ENCODE peak calls at places on chromosomes 5 and 9, in ten cellular contexts. N, L, P, B, C, K, T, G, Z and D are unnamed samples.

GRCh38 chr5:117743337-117743736 is 1168.7 kb upstream of the SEMA6A start:
- DNase-seq in N (no peak), L (no peak), P (no peak), B (no peak), C (no peak), K (no peak), T (no peak), G (no peak), Z (no peak), D (no peak)

GRCh38 chr9:105023788-105024187 is 95.8 kb upstream of the ABCA1 start:
- DNase-seq in N (no peak), L (no peak), P (no peak), B (no peak), C (no peak), K (no peak), T (no peak), G (no peak), Z (no peak), D (no peak)

GRCh38 chr9:19493174-19493811 is 84.5 kb downstream of the ACER2 start:
- DNase-seq in N (peak; percentile 86), L (peak; percentile 37), P (peak; percentile 62), B (peak; percentile 3), C (peak; percentile 44), K (peak; percentile 2), T (peak; percentile 75), G (peak; percentile 24), Z (no peak), D (no peak)

GRCh38 chr9:18543406-18543965 is 69.5 kb downstream of the ADAMTSL1 start:
- DNase-seq in N (no peak), L (no peak), P (no peak), B (no peak), C (peak; percentile 80), K (no peak), T (peak; percentile 94), G (no peak), Z (peak; percentile 39), D (no peak)

GRCh38 chr5:116521173-116521872 is 53.3 kb downstream of the SEMA6A start:
- DNase-seq in N (peak; percentile 58), L (no peak), P (no peak), B (no peak), C (no peak), K (no peak), T (no peak), G (no peak), Z (no peak), D (no peak)

GRCh38 chr9:88870627-88871026 is 120.6 kb upstream of the S1PR3 start:
- DNase-seq in N (no peak), L (no peak), P (no peak), B (no peak), C (no peak), K (no peak), T (no peak), G (no peak), Z (no peak), D (no peak)

GRCh38 chr9:107547772-107548297 is 58.3 kb upstream of the KLF4 start:
- DNase-seq in N (no peak), L (no peak), P (no peak), B (no peak), C (no peak), K (no peak), T (no peak), G (no peak), Z (no peak), D (no peak)

GRCh38 chr9:135939351-135940265 is 21.6 kb downstream of the UBAC1 start:
- DNase-seq in N (peak; percentile 13), L (no peak), P (no peak), B (peak; percentile 61), C (no peak), K (no peak), T (no peak), G (no peak), Z (no peak), D (no peak)

GRCh38 chr9:91930475-91930874 is 19.6 kb downstream of the ROR2 start:
- DNase-seq in N (no peak), L (no peak), P (no peak), B (no peak), C (peak; percentile 9), K (no peak), T (peak; percentile 44), G (no peak), Z (no peak), D (no peak)

GRCh38 chr9:93143830-93144530 is 9.9 kb upstream of the NINJ1 start:
- DNase-seq in N (no peak), L (no peak), P (no peak), B (peak; percentile 73), C (no peak), K (peak; percentile 62), T (no peak), G (peak; percentile 42), Z (no peak), D (no peak)

GRCh38 chr5:65100846-65101678 is 332.3 kb downstream of the CWC27 start:
- DNase-seq in N (peak; percentile 61), L (peak; percentile 53), P (peak; percentile 81), B (no peak), C (peak; percentile 73), K (no peak), T (peak; percentile 77), G (peak; percentile 65), Z (peak; percentile 84), D (no peak)

GRCh38 chr5:132419517-132420468 is 50.3 kb downstream of the SLC22A5 start:
- DNase-seq in N (peak; percentile 80), L (peak; percentile 74), P (peak; percentile 88), B (peak; percentile 59), C (peak; percentile 57), K (peak; percentile 45), T (peak; percentile 71), G (peak; percentile 77), Z (peak; percentile 84), D (no peak)

GRCh38 chr5:148924817-148925216 is 98.4 kb downstream of the ADRB2 start:
- DNase-seq in N (no peak), L (no peak), P (no peak), B (no peak), C (no peak), K (no peak), T (no peak), G (peak; percentile 63), Z (peak; percentile 40), D (no peak)

GRCh38 chr9:81804306-81804705 is 115.0 kb upstream of the TLE1 start:
- DNase-seq in N (no peak), L (no peak), P (no peak), B (no peak), C (peak; percentile 56), K (no peak), T (peak; percentile 67), G (no peak), Z (no peak), D (no peak)

GRCh38 chr5:56973473-56973872 is 21.6 kb upstream of the MIER3 start:
- DNase-seq in N (no peak), L (no peak), P (no peak), B (no peak), C (no peak), K (no peak), T (no peak), G (no peak), Z (no peak), D (no peak)

GRCh38 chr5:117731445-117731844 is 1156.8 kb upstream of the SEMA6A start:
- DNase-seq in N (no peak), L (no peak), P (no peak), B (no peak), C (no peak), K (no peak), T (no peak), G (no peak), Z (no peak), D (no peak)

GRCh38 chr9:87898151-87898550 is 15.5 kb downstream of the SPATA31E1 start:
- DNase-seq in N (no peak), L (no peak), P (no peak), B (no peak), C (no peak), K (no peak), T (peak; percentile 67), G (no peak), Z (no peak), D (no peak)

GRCh38 chr5:59249160-59249559 is 644.4 kb downstream of the PDE4D start:
- DNase-seq in N (no peak), L (no peak), P (no peak), B (no peak), C (no peak), K (no peak), T (no peak), G (no peak), Z (no peak), D (no peak)

GRCh38 chr9:108104991-108105390 is 615.4 kb upstream of the KLF4 start:
- DNase-seq in N (no peak), L (no peak), P (no peak), B (no peak), C (no peak), K (no peak), T (no peak), G (no peak), Z (no peak), D (no peak)

DNA sequence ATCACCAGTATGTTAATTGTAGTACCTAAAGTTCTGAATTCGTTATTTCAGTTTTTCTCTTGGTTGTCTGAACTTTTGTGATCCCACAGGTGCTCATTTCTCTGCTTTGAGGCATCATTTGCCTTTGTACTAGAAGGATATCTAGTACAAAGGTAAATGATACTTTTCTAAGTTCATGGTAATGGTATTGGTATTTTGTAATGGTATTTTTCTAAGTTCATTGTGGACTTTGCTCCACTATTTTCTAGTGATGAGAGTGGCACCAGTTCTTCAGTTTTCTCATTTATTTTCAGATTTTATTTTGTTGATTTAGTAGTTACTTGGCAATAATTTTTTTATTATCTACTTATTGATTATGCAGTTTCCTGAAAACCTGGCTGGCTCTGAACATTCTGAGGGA is 42.0 kb downstream of the RAB24 start:
- DNase-seq in N (no peak), L (no peak), P (no peak), B (no peak), C (no peak), K (no peak), T (no peak), G (no peak), Z (no peak), D (no peak)
- H3K27ac ChIP-seq in N (no peak overlapping the region), L (no peak overlapping the region), P (no peak overlapping the region), B (no peak overlapping the region), C (no peak overlapping the region), K (no peak overlapping the region), T (no peak overlapping the region), G (no peak overlapping the region), Z (no peak overlapping the region), D (no peak overlapping the region)

GRCh38 chr9:4126184-4126865 is 173.5 kb downstream of the GLIS3 start:
- DNase-seq in N (no peak), L (no peak), P (peak; percentile 46), B (no peak), C (no peak), K (no peak), T (peak; percentile 91), G (no peak), Z (no peak), D (no peak)
- H3K27ac ChIP-seq in N (no peak overlapping the region), L (no peak overlapping the region), P (peak overlapping the region; percentile 64), B (no peak overlapping the region), C (peak overlapping the region; percentile 71), K (no peak overlapping the region), T (peak overlapping the region; percentile 70), G (no peak overlapping the region), Z (peak overlapping the region; percentile 80), D (peak overlapping the region; percentile 57)

GRCh38 chr5:102594192-102594591 is 95.4 kb upstream of the SLCO6A1 start:
- DNase-seq in N (no peak), L (no peak), P (no peak), B (no peak), C (no peak), K (no peak), T (no peak), G (no peak), Z (no peak), D (no peak)
- H3K27ac ChIP-seq in N (no peak overlapping the region), L (no peak overlapping the region), P (no peak overlapping the region), B (no peak overlapping the region), C (no peak overlapping the region), K (no peak overlapping the region), T (no peak overlapping the region), G (no peak overlapping the region), Z (no peak overlapping the region), D (no peak overlapping the region)

GRCh38 chr5:111707624-111708165 is 49.3 kb downstream of the NREP start:
- DNase-seq in N (no peak), L (no peak), P (no peak), B (no peak), C (no peak), K (no peak), T (no peak), G (no peak), Z (no peak), D (peak; percentile 6)
- H3K27ac ChIP-seq in N (no peak overlapping the region), L (no peak overlapping the region), P (no peak overlapping the region), B (no peak overlapping the region), C (no peak overlapping the region), K (no peak overlapping the region), T (no peak overlapping the region), G (no peak overlapping the region), Z (no peak overlapping the region), D (no peak overlapping the region)